ENCODE peak calls at places on chromosomes 3 and 15, in nine cellular contexts. One of them, this sample, is unnamed.

GRCh38 chr15:70748281-70748747 is 15.0 kb downstream of the UACA start:
- DNase-seq in GM10248: no peak
- DNase-seq in cardiac muscle cell: no peak
- DNase-seq in mammary epithelial cell: no peak
- DNase-seq in sigmoid colon: peak; percentile 72
- DNase-seq in epithelial cell of proximal tubule: no peak
- DNase-seq in neural crest cell: no peak
- DNase-seq in GM20000: no peak
- DNase-seq in psoas muscle: peak; percentile 78
- DNase-seq in this sample: no peak

GRCh38 chr15:52680041-52680391 is 828 bp upstream of the ATOSA start:
- DNase-seq in GM10248: no peak
- DNase-seq in cardiac muscle cell: peak; percentile 11
- DNase-seq in mammary epithelial cell: peak; percentile 5
- DNase-seq in sigmoid colon: no peak
- DNase-seq in epithelial cell of proximal tubule: no peak
- DNase-seq in neural crest cell: no peak
- DNase-seq in GM20000: no peak
- DNase-seq in psoas muscle: no peak
- DNase-seq in this sample: no peak

GRCh38 chr3:110077093-110077492 is 739.7 kb upstream of the DPPA4 start:
- DNase-seq in GM10248: no peak
- DNase-seq in cardiac muscle cell: no peak
- DNase-seq in mammary epithelial cell: no peak
- DNase-seq in sigmoid colon: no peak
- DNase-seq in epithelial cell of proximal tubule: no peak
- DNase-seq in neural crest cell: no peak
- DNase-seq in GM20000: no peak
- DNase-seq in psoas muscle: no peak
- DNase-seq in this sample: no peak

GRCh38 chr3:170579646-170580045 is 6.2 kb downstream of the SLC7A14 start:
- DNase-seq in GM10248: no peak
- DNase-seq in cardiac muscle cell: no peak
- DNase-seq in mammary epithelial cell: no peak
- DNase-seq in sigmoid colon: no peak
- DNase-seq in epithelial cell of proximal tubule: no peak
- DNase-seq in neural crest cell: no peak
- DNase-seq in GM20000: no peak
- DNase-seq in psoas muscle: no peak
- DNase-seq in this sample: no peak

GRCh38 chr15:91592586-91592985 is 260.9 kb upstream of the SLCO3A1 start:
- DNase-seq in GM10248: no peak
- DNase-seq in cardiac muscle cell: no peak
- DNase-seq in mammary epithelial cell: no peak
- DNase-seq in sigmoid colon: no peak
- DNase-seq in epithelial cell of proximal tubule: no peak
- DNase-seq in neural crest cell: no peak
- DNase-seq in GM20000: no peak
- DNase-seq in psoas muscle: no peak
- DNase-seq in this sample: no peak

GRCh38 chr3:39184081-39184967 is 8.1 kb downstream of the XIRP1 start:
- DNase-seq in GM10248: no peak
- DNase-seq in cardiac muscle cell: no peak
- DNase-seq in mammary epithelial cell: no peak
- DNase-seq in sigmoid colon: no peak
- DNase-seq in epithelial cell of proximal tubule: no peak
- DNase-seq in neural crest cell: no peak
- DNase-seq in GM20000: peak; percentile 7
- DNase-seq in psoas muscle: peak; percentile 73
- DNase-seq in this sample: peak; percentile 49

GRCh38 chr3:52456169-52456799 is 880 bp downstream of the NISCH start:
- DNase-seq in GM10248: no peak
- DNase-seq in cardiac muscle cell: peak; percentile 70
- DNase-seq in mammary epithelial cell: peak; percentile 18
- DNase-seq in sigmoid colon: peak; percentile 78
- DNase-seq in epithelial cell of proximal tubule: no peak
- DNase-seq in neural crest cell: no peak
- DNase-seq in GM20000: no peak
- DNase-seq in psoas muscle: no peak
- DNase-seq in this sample: no peak

GRCh38 chr3:101158374-101158773 is 162.0 kb downstream of the IMPG2 start:
- DNase-seq in GM10248: no peak
- DNase-seq in cardiac muscle cell: no peak
- DNase-seq in mammary epithelial cell: no peak
- DNase-seq in sigmoid colon: no peak
- DNase-seq in epithelial cell of proximal tubule: no peak
- DNase-seq in neural crest cell: no peak
- DNase-seq in GM20000: no peak
- DNase-seq in psoas muscle: no peak
- DNase-seq in this sample: no peak

GRCh38 chr3:42205800-42206514 is 60.0 kb downstream of the CCK start:
- DNase-seq in GM10248: peak; percentile 54
- DNase-seq in cardiac muscle cell: no peak
- DNase-seq in mammary epithelial cell: no peak
- DNase-seq in sigmoid colon: peak; percentile 14
- DNase-seq in epithelial cell of proximal tubule: no peak
- DNase-seq in neural crest cell: no peak
- DNase-seq in GM20000: peak; percentile 73
- DNase-seq in psoas muscle: no peak
- DNase-seq in this sample: no peak

GRCh38 chr3:104460477-104461406 is 906.0 kb upstream of the ALCAM start:
- DNase-seq in GM10248: no peak
- DNase-seq in cardiac muscle cell: peak; percentile 55
- DNase-seq in mammary epithelial cell: peak; percentile 10
- DNase-seq in sigmoid colon: no peak
- DNase-seq in epithelial cell of proximal tubule: peak; percentile 44
- DNase-seq in neural crest cell: no peak
- DNase-seq in GM20000: no peak
- DNase-seq in psoas muscle: no peak
- DNase-seq in this sample: no peak

GRCh38 chr15:93179704-93180103 is 90.7 kb upstream of the RGMA start:
- DNase-seq in GM10248: no peak
- DNase-seq in cardiac muscle cell: no peak
- DNase-seq in mammary epithelial cell: no peak
- DNase-seq in sigmoid colon: no peak
- DNase-seq in epithelial cell of proximal tubule: no peak
- DNase-seq in neural crest cell: no peak
- DNase-seq in GM20000: no peak
- DNase-seq in psoas muscle: no peak
- DNase-seq in this sample: no peak

GRCh38 chr3:191085091-191085490 is 114.0 kb upstream of the OSTN start:
- DNase-seq in GM10248: no peak
- DNase-seq in cardiac muscle cell: peak; percentile 58
- DNase-seq in mammary epithelial cell: no peak
- DNase-seq in sigmoid colon: no peak
- DNase-seq in epithelial cell of proximal tubule: no peak
- DNase-seq in neural crest cell: no peak
- DNase-seq in GM20000: no peak
- DNase-seq in psoas muscle: no peak
- DNase-seq in this sample: no peak

GRCh38 chr15:73560501-73561117 is 72.6 kb downstream of the NPTN start:
- DNase-seq in GM10248: no peak
- DNase-seq in cardiac muscle cell: peak; percentile 87
- DNase-seq in mammary epithelial cell: peak; percentile 51
- DNase-seq in sigmoid colon: no peak
- DNase-seq in epithelial cell of proximal tubule: no peak
- DNase-seq in neural crest cell: no peak
- DNase-seq in GM20000: peak; percentile 32
- DNase-seq in psoas muscle: no peak
- DNase-seq in this sample: no peak

GRCh38 chr15:73568881-73569280 is 64.3 kb downstream of the NPTN start:
- DNase-seq in GM10248: no peak
- DNase-seq in cardiac muscle cell: no peak
- DNase-seq in mammary epithelial cell: no peak
- DNase-seq in sigmoid colon: no peak
- DNase-seq in epithelial cell of proximal tubule: no peak
- DNase-seq in neural crest cell: no peak
- DNase-seq in GM20000: no peak
- DNase-seq in psoas muscle: no peak
- DNase-seq in this sample: no peak

GRCh38 chr15:73567022-73567421 is 66.2 kb downstream of the NPTN start:
- DNase-seq in GM10248: no peak
- DNase-seq in cardiac muscle cell: no peak
- DNase-seq in mammary epithelial cell: no peak
- DNase-seq in sigmoid colon: no peak
- DNase-seq in epithelial cell of proximal tubule: no peak
- DNase-seq in neural crest cell: no peak
- DNase-seq in GM20000: no peak
- DNase-seq in psoas muscle: no peak
- DNase-seq in this sample: no peak

GRCh38 chr15:73558529-73558928 is 74.7 kb downstream of the NPTN start:
- DNase-seq in GM10248: no peak
- DNase-seq in cardiac muscle cell: no peak
- DNase-seq in mammary epithelial cell: no peak
- DNase-seq in sigmoid colon: no peak
- DNase-seq in epithelial cell of proximal tubule: no peak
- DNase-seq in neural crest cell: no peak
- DNase-seq in GM20000: no peak
- DNase-seq in psoas muscle: no peak
- DNase-seq in this sample: no peak

GRCh38 chr15:73564255-73564654 is 68.9 kb downstream of the NPTN start:
- DNase-seq in GM10248: no peak
- DNase-seq in cardiac muscle cell: peak; percentile 58
- DNase-seq in mammary epithelial cell: peak; percentile 55
- DNase-seq in sigmoid colon: no peak
- DNase-seq in epithelial cell of proximal tubule: peak; percentile 31
- DNase-seq in neural crest cell: no peak
- DNase-seq in GM20000: no peak
- DNase-seq in psoas muscle: no peak
- DNase-seq in this sample: no peak
- TF ChIP-seq CTCF in GM10248: no peak
- TF ChIP-seq CTCF in cardiac muscle cell: peak; percentile 10
- TF ChIP-seq CTCF in mammary epithelial cell: peak; percentile 5
- TF ChIP-seq CTCF in sigmoid colon: no peak
- TF ChIP-seq CTCF in epithelial cell of proximal tubule: peak; percentile 37
- TF ChIP-seq CTCF in neural crest cell: no peak
- TF ChIP-seq CTCF in GM20000: no peak
- TF ChIP-seq CTCF in psoas muscle: no peak
- TF ChIP-seq CTCF in this sample: peak; percentile 61

GRCh38 chr15:87660494-87661129 is 595.9 kb downstream of the NTRK3 start:
- DNase-seq in GM10248: no peak
- DNase-seq in cardiac muscle cell: no peak
- DNase-seq in mammary epithelial cell: no peak
- DNase-seq in sigmoid colon: no peak
- DNase-seq in epithelial cell of proximal tubule: no peak
- DNase-seq in neural crest cell: no peak
- DNase-seq in GM20000: no peak
- DNase-seq in psoas muscle: no peak
- DNase-seq in this sample: no peak
- TF ChIP-seq CTCF in GM10248: no peak
- TF ChIP-seq CTCF in cardiac muscle cell: no peak
- TF ChIP-seq CTCF in mammary epithelial cell: no peak
- TF ChIP-seq CTCF in sigmoid colon: no peak
- TF ChIP-seq CTCF in epithelial cell of proximal tubule: peak; percentile 26
- TF ChIP-seq CTCF in neural crest cell: no peak
- TF ChIP-seq CTCF in GM20000: no peak
- TF ChIP-seq CTCF in psoas muscle: no peak
- TF ChIP-seq CTCF in this sample: no peak

GRCh38 chr3:111864821-111865656 is 6.0 kb downstream of the PHLDB2 start:
- DNase-seq in GM10248: no peak
- DNase-seq in cardiac muscle cell: peak; percentile 90
- DNase-seq in mammary epithelial cell: peak; percentile 65
- DNase-seq in sigmoid colon: no peak
- DNase-seq in epithelial cell of proximal tubule: peak; percentile 56
- DNase-seq in neural crest cell: no peak
- DNase-seq in GM20000: no peak
- DNase-seq in psoas muscle: no peak
- DNase-seq in this sample: no peak
- TF ChIP-seq CTCF in GM10248: no peak
- TF ChIP-seq CTCF in cardiac muscle cell: peak; percentile 43
- TF ChIP-seq CTCF in mammary epithelial cell: peak; percentile 21
- TF ChIP-seq CTCF in sigmoid colon: no peak
- TF ChIP-seq CTCF in epithelial cell of proximal tubule: peak; percentile 49
- TF ChIP-seq CTCF in neural crest cell: no peak
- TF ChIP-seq CTCF in GM20000: no peak
- TF ChIP-seq CTCF in psoas muscle: peak; percentile 6
- TF ChIP-seq CTCF in this sample: peak; percentile 79

DNA sequence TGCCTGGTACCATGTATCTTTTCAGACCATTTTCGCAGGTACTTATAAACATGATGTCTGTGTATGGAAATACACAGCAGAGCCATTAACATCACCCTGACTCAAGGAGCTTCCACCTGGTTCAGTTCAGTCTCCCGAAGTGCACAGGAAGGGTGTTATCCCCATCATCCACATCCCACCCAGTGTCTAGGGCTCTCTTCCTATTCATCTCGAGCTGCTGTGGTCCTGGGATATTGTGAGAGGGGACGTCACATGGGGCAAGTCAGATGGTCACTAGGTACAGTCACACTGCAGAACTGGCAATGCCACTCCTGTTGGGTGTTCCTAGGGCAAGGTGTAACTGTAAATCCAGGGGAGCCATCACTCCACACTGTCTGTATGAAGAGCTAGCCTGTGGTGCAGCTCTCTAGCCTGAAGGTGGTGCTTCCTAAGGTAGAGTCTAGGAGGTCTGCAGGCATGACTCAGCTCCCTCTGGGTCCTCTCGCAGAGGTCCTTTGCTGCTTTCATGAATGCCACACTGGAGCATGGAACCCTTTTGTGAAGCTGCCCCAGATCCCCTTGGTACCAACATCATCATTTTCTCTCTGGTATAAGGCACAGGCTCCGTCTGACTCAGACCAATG is 13.9 kb downstream of the ISLR2 start:
- DNase-seq in GM10248: no peak
- DNase-seq in cardiac muscle cell: no peak
- DNase-seq in mammary epithelial cell: no peak
- DNase-seq in sigmoid colon: no peak
- DNase-seq in epithelial cell of proximal tubule: no peak
- DNase-seq in neural crest cell: no peak
- DNase-seq in GM20000: no peak
- DNase-seq in psoas muscle: no peak
- DNase-seq in this sample: no peak
- TF ChIP-seq CTCF in GM10248: peak; percentile 8
- TF ChIP-seq CTCF in cardiac muscle cell: no peak
- TF ChIP-seq CTCF in mammary epithelial cell: no peak
- TF ChIP-seq CTCF in sigmoid colon: no peak
- TF ChIP-seq CTCF in epithelial cell of proximal tubule: peak; percentile 29
- TF ChIP-seq CTCF in neural crest cell: no peak
- TF ChIP-seq CTCF in GM20000: no peak
- TF ChIP-seq CTCF in psoas muscle: no peak
- TF ChIP-seq CTCF in this sample: no peak

DNA sequence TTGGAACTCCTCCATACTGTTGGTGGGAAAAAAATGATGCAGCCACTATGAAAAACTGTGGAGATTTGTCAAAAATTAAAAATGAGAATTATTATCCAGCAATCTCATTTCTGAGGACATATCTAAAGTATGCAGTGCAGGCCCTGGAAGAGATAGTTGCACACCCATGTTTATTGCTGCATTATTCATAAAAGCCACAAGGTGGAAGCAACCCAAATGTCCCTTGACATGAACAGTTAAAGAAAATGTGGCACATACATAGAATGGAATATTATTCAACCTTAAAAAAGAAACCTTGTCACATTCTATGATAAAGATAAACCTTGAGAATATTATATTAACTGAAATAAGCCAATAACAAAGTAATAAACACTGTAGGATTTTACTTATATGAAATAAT is 80.9 kb upstream of the ARHGEF26 start:
- DNase-seq in GM10248: no peak
- DNase-seq in cardiac muscle cell: peak; percentile 35
- DNase-seq in mammary epithelial cell: peak; percentile 16
- DNase-seq in sigmoid colon: no peak
- DNase-seq in epithelial cell of proximal tubule: no peak
- DNase-seq in neural crest cell: no peak
- DNase-seq in GM20000: no peak
- DNase-seq in psoas muscle: no peak
- DNase-seq in this sample: no peak
- TF ChIP-seq CTCF in GM10248: peak; percentile 22
- TF ChIP-seq CTCF in cardiac muscle cell: peak; percentile 41
- TF ChIP-seq CTCF in mammary epithelial cell: peak; percentile 53
- TF ChIP-seq CTCF in sigmoid colon: no peak
- TF ChIP-seq CTCF in epithelial cell of proximal tubule: peak; percentile 48
- TF ChIP-seq CTCF in neural crest cell: peak; percentile 62
- TF ChIP-seq CTCF in GM20000: no peak
- TF ChIP-seq CTCF in psoas muscle: no peak
- TF ChIP-seq CTCF in this sample: peak; percentile 71